ENCODE peak calls at places on chromosomes 16 and 17, in seven cellular contexts. Z is psoas muscle, J is retinal pigment epithelial cell, R is fibroblast of pulmonary artery, A is stomach, L is NB4, T is endothelial cell. X is an unnamed sample.

GRCh38 chr16:2339521-2340484 is 725 bp downstream of the ABCA3 start:
- DNase-seq in L (peak; percentile 59), J (no peak), R (no peak), A (peak; percentile 58), T (peak; percentile 42), Z (peak; percentile 65), X (peak; percentile 48)

GRCh38 chr17:9138161-9138717 is 116.9 kb downstream of the NTN1 start:
- DNase-seq in A (no peak), T (no peak), R (no peak), Z (no peak), L (peak; percentile 37), J (no peak), X (no peak)

GRCh38 chr16:78930561-78930960 is 670.0 kb downstream of the MAF start:
- DNase-seq in T (no peak), L (no peak), A (no peak), Z (no peak), J (no peak), R (no peak), X (no peak)

GRCh38 chr16:10667239-10667638 is 27.5 kb downstream of the TEKT5 start:
- DNase-seq in L (no peak), J (no peak), T (no peak), Z (no peak), R (no peak), A (no peak), X (no peak)

GRCh38 chr16:85757341-85757822 is 6.5 kb upstream of the C16orf74 start:
- DNase-seq in L (no peak), J (no peak), Z (no peak), R (no peak), T (no peak), A (no peak), X (peak; percentile 64)

GRCh38 chr16:27959914-27960313 is 103.6 kb downstream of the GSG1L start:
- DNase-seq in J (no peak), L (no peak), Z (no peak), A (no peak), R (no peak), T (no peak), X (no peak)

GRCh38 chr17:82732118-82732743 is 3.2 kb upstream of the FN3K start:
- DNase-seq in Z (no peak), A (no peak), L (no peak), R (no peak), J (no peak), T (no peak), X (no peak)

GRCh38 chr16:4370570-4371480 is 823 bp upstream of the VASN start:
- DNase-seq in T (no peak), J (peak; percentile 81), Z (peak; percentile 84), R (peak; percentile 98), A (no peak), L (no peak), X (no peak)

GRCh38 chr17:62595484-62595883 is 32.0 kb upstream of the MRC2 start:
- DNase-seq in A (no peak), T (no peak), Z (no peak), L (no peak), J (no peak), R (no peak), X (no peak)

GRCh38 chr17:58249270-58250133 is 11.1 kb downstream of the LPO start:
- DNase-seq in Z (peak; percentile 72), R (peak; percentile 49), J (no peak), T (peak; percentile 82), L (peak; percentile 83), A (peak; percentile 66), X (peak; percentile 77)

GRCh38 chr17:45235071-45236001 is 13.7 kb downstream of the FMNL1 start:
- DNase-seq in J (peak; percentile 23), T (peak; percentile 80), R (peak; percentile 87), L (peak; percentile 83), Z (peak; percentile 76), A (peak; percentile 83), X (peak; percentile 92)

GRCh38 chr16:5903153-5903552 is 805.6 kb upstream of the EEF2KMT start:
- DNase-seq in A (no peak), R (no peak), L (no peak), T (no peak), Z (no peak), J (no peak), X (no peak)

GRCh38 chr16:397135-397661 is at the start of gene NME4:
- DNase-seq in J (no peak), A (no peak), Z (no peak), R (peak; percentile 51), T (peak; percentile 56), L (peak; percentile 61), X (peak; percentile 21)

GRCh38 chr16:88561485-88562369 is 8.5 kb upstream of the ZC3H18 start:
- DNase-seq in R (peak; percentile 55), L (peak; percentile 56), J (no peak), A (peak; percentile 52), T (peak; percentile 53), Z (peak; percentile 33), X (peak; percentile 58)

GRCh38 chr16:35506898-35507194 is 2047.4 kb downstream of the TP53TG3F start:
- DNase-seq in T (no peak), J (no peak), Z (no peak), R (no peak), L (no peak), A (no peak), X (no peak)

GRCh38 chr17:73801455-73802100 is 157.3 kb upstream of the SDK2 start:
- DNase-seq in A (no peak), T (no peak), L (no peak), R (no peak), J (no peak), Z (no peak), X (no peak)

GRCh38 chr17:44071198-44071520 is 624 bp downstream of the G6PC3 start:
- DNase-seq in Z (no peak), J (no peak), T (no peak), A (no peak), L (no peak), R (no peak), X (peak; percentile 90)

GRCh38 chr17:45719335-45720071 is 64.6 kb upstream of the CRHR1 start:
- DNase-seq in L (peak; percentile 64), J (peak; percentile 30), A (no peak), Z (no peak), T (peak; percentile 9), R (peak; percentile 54), X (no peak)

GRCh38 chr16:28192811-28193529 is 18.8 kb downstream of the XPO6 start:
- DNase-seq in L (peak; percentile 72), Z (no peak), A (peak; percentile 42), R (no peak), J (no peak), T (no peak), X (peak; percentile 94)

GRCh38 chr17:76014925-76015261 is 12.2 kb downstream of the EVPL start:
- DNase-seq in L (no peak), J (no peak), A (peak; percentile 74), Z (no peak), R (no peak), T (no peak), X (no peak)

GRCh38 chr16:77288222-77288621 is 89.0 kb downstream of the SYCE1L start:
- DNase-seq in R (peak; percentile 89), J (peak; percentile 48), T (no peak), Z (no peak), A (no peak), L (no peak), X (no peak)
- TF ChIP-seq CTCF in R (no peak), J (no peak), T (no peak), Z (no peak), A (no peak), L (no peak), X (no peak)

GRCh38 chr17:2939714-2940351 is 123.6 kb downstream of the OR1D5 start:
- DNase-seq in J (no peak), R (no peak), A (peak; percentile 57), L (no peak), Z (no peak), T (no peak), X (no peak)

GRCh38 chr17:2935622-2936021 is 127.8 kb downstream of the OR1D5 start:
- DNase-seq in J (no peak), T (no peak), Z (no peak), R (no peak), L (no peak), A (no peak), X (no peak)

GRCh38 chr17:2936351-2936750 is 127.1 kb downstream of the OR1D5 start:
- DNase-seq in L (no peak), R (no peak), T (no peak), Z (no peak), J (no peak), A (no peak), X (no peak)

GRCh38 chr17:2936771-2937321 is 126.6 kb downstream of the OR1D5 start:
- DNase-seq in T (no peak), A (no peak), J (no peak), R (no peak), L (no peak), Z (no peak), X (no peak)

DNA sequence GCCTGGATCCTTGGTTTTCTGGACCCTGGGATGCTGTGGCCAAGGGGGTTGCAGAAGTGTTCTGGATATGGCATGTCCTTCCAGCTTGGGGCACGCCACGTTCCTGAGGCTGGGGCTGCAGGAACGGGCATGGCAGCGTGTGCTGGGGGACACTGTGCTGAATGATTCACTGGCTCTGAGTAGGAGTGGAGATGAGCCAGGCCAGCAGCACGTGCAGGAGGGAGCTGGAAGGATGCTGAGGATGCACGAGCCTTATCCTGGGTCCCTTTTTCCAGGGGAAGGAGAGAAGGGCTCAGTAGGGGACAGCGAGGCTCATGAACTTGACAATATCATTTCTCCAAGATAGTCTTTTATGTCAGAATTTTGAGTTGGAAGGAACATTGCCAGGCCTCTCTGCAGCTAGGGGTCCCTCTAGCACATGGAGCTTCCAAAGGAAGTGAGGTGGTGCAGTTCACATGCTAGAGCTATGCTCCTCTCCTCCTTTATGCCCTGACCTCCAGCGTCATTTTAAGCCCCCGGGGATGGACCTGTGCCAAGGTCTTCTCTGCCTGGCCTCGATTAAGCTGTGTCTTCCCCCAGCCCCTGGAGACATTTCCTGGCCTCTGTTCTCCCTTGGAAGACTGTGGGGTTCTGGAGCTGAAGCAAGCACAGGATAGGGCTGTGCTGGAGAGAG is 125.9 kb downstream of the OR1D5 start:
- DNase-seq in T (no peak), J (no peak), L (no peak), Z (no peak), R (no peak), A (no peak), X (no peak)
- TF ChIP-seq CTCF in T (no peak), J (peak; percentile 53), L (no peak), Z (no peak), R (peak; percentile 39), A (no peak), X (no peak)

DNA sequence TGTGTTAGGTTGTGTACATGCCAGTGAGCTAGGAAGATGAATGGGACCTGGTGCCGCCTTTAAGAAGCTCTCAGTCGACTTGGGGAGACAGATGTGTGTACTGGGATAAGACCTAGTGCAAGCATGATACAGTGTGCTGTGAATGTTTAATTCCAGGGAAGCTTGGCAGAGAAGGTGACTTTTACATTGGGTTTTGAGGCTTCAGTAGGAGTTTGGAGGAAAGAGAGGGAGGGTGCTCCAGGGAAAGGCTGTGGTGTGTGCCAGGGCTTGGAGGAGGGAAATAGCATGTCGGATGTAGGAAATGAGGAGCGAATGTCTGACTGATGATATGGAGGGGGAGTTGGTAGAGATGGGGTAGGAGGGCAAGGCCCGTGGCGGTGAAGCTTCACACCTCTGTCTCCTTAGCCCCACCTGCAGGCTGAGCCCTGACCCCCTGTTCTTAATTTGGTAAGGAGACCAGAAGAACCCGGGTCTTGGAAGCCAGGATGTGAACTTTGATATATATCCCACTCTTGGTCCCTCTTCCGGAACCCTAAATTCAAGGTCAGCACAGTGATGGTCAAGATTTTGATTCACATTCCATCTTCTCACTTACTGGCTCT is 76.6 kb downstream of the PLCG2 start:
- DNase-seq in A (no peak), J (no peak), R (no peak), L (peak; percentile 31), T (no peak), Z (no peak), X (no peak)
- TF ChIP-seq CTCF in A (no peak), J (no peak), R (no peak), L (peak; percentile 17), T (no peak), Z (no peak), X (no peak)

GRCh38 chr17:31480067-31480466 is 88.6 kb downstream of the RAB11FIP4 start:
- DNase-seq in L (no peak), A (no peak), R (no peak), T (no peak), Z (no peak), J (no peak), X (no peak)
- TF ChIP-seq CTCF in L (no peak), A (no peak), R (no peak), T (no peak), Z (no peak), J (no peak), X (no peak)

X was measured in activated CD8-positive, alpha-beta T cell treated with anti-CD3 and anti-CD28 coated beads for 36 hours.